ENCODE peak calls at places on chromosome 11, in five cellular contexts. P is lower lobe of right lung; O is HCT116; E is activated naive CD8-positive, alpha-beta T cell treated with anti-CD3 and anti-CD28 coated beads, Interleukin-2, amount 50 U/mL, for 24 hours; V is activated CD8-positive, alpha-beta T cell treated with anti-CD3 and anti-CD28 coated beads, Interleukin-2, amount 10 ng/mL, durations not matched to agents 7 days and 5 days. A is an unnamed sample.

GRCh38 chr11:19398772-19399542 is 158.2 kb upstream of the E2F8 start:
- ATAC-seq in P (peak; percentile 66), O (no peak), V (no peak), E (no peak), A (no peak)

GRCh38 chr11:44600261-44600660 is 34.8 kb downstream of the CD82 start:
- ATAC-seq in E (no peak), P (no peak), V (no peak), O (no peak), A (no peak)

GRCh38 chr11:78424334-78425270 is 7.0 kb upstream of the GAB2 start:
- ATAC-seq in O (no peak), P (peak; percentile 67), V (peak; percentile 37), E (no peak), A (no peak)

GRCh38 chr11:10395196-10395897 is 59.7 kb upstream of the AMPD3 start:
- ATAC-seq in E (no peak), O (no peak), V (no peak), P (no peak), A (no peak)

GRCh38 chr11:368414-369335 is 624 bp upstream of the B4GALNT4 start:
- ATAC-seq in O (peak; percentile 8), V (no peak), P (no peak), E (no peak), A (no peak)

GRCh38 chr11:61771195-61771894 is 18.9 kb downstream of the MYRF start:
- ATAC-seq in P (no peak), E (no peak), O (peak; percentile 43), V (no peak), A (no peak)

GRCh38 chr11:11937957-11938356 is 70.5 kb downstream of the DKK3 start:
- ATAC-seq in O (no peak), E (no peak), V (no peak), P (no peak), A (no peak)

GRCh38 chr11:6771926-6772898 is at the start of gene OR2AG2:
- ATAC-seq in P (peak; percentile 86), V (no peak), O (no peak), E (no peak), A (no peak)

GRCh38 chr11:57248780-57249383 is 11.8 kb upstream of the APLNR start:
- ATAC-seq in P (peak; percentile 84), E (peak; percentile 70), O (peak; percentile 94), V (peak; percentile 58), A (peak; percentile 47)

GRCh38 chr11:47592276-47592675 is 1.9 kb downstream of the C1QTNF4 start:
- ATAC-seq in O (no peak), V (peak; percentile 14), E (no peak), P (no peak), A (no peak)

GRCh38 chr11:116547571-116547970 is 225.2 kb downstream of the BUD13 start:
- ATAC-seq in O (no peak), P (no peak), E (no peak), V (no peak), A (no peak)

GRCh38 chr11:73972187-73972586 is 10.5 kb downstream of the UCP2 start:
- ATAC-seq in O (no peak), P (no peak), E (no peak), V (no peak), A (no peak)

GRCh38 chr11:118117790-118118601 is 31.2 kb upstream of the SMIM35 start:
- ATAC-seq in E (peak; percentile 59), P (no peak), O (no peak), V (peak; percentile 83), A (no peak)

GRCh38 chr11:112005422-112006094 is 19.6 kb upstream of the DLAT start:
- ATAC-seq in P (no peak), E (no peak), O (no peak), V (no peak), A (no peak)

GRCh38 chr11:114260483-114260882 is 35.7 kb upstream of the NNMT start:
- ATAC-seq in E (no peak), O (no peak), P (peak; percentile 2), V (no peak), A (no peak)

GRCh38 chr11:106986261-106986660 is 32.0 kb downstream of the GUCY1A2 start:
- ATAC-seq in E (no peak), V (no peak), P (no peak), O (no peak), A (no peak)

GRCh38 chr11:61791737-61792309 is 576 bp downstream of the TMEM258 start:
- ATAC-seq in O (peak; percentile 46), P (peak; percentile 74), V (peak; percentile 21), E (peak; percentile 25), A (peak; percentile 57)

GRCh38 chr11:16876053-16876752 is 137.8 kb downstream of the C11orf58 start:
- ATAC-seq in V (no peak), E (no peak), O (no peak), P (no peak), A (no peak)

GRCh38 chr11:2903672-2904011 is 18.1 kb upstream of the CDKN1C start:
- ATAC-seq in V (no peak), E (no peak), P (no peak), O (peak; percentile 6), A (no peak)

GRCh38 chr11:9633674-9634073 is 30.2 kb upstream of the SWAP70 start:
- ATAC-seq in P (no peak), E (no peak), V (no peak), O (no peak), A (no peak)

GRCh38 chr11:67435727-67436458 is 1.6 kb downstream of the PTPRCAP start:
- ATAC-seq in V (peak; percentile 2), E (peak; percentile 3), O (no peak), P (no peak), A (peak; percentile 1)

GRCh38 chr11:95917188-95918036 is 6.5 kb downstream of the MTMR2 start:
- ATAC-seq in V (no peak), E (no peak), P (no peak), O (no peak), A (no peak)

GRCh38 chr11:110490886-110491285 is 61.1 kb downstream of the FDX1 start:
- ATAC-seq in E (peak; percentile 68), O (no peak), P (peak; percentile 51), V (no peak), A (no peak)

GRCh38 chr11:123145661-123146060 is 49.4 kb downstream of the CLMP start:
- ATAC-seq in E (no peak), V (no peak), O (peak; percentile 79), P (peak; percentile 45), A (no peak)

GRCh38 chr11:1838077-1838425 is 730 bp upstream of the TNNI2 start:
- ATAC-seq in E (peak; percentile 5), P (no peak), V (no peak), O (no peak), A (peak; percentile 38)

GRCh38 chr11:86183694-86184093 is 60.9 kb upstream of the EED start:
- ATAC-seq in V (peak; percentile 54), O (peak; percentile 59), P (peak; percentile 56), E (peak; percentile 96), A (peak; percentile 85)

GRCh38 chr11:130528862-130529261 is 80.4 kb downstream of the ADAMTS15 start:
- ATAC-seq in E (no peak), O (no peak), P (peak; percentile 35), V (no peak), A (no peak)

GRCh38 chr11:113805640-113806039 is 26.0 kb downstream of the CLDN25 start:
- ATAC-seq in P (no peak), V (no peak), E (no peak), O (no peak), A (no peak)

GRCh38 chr11:30826911-30827310 is 240.8 kb upstream of the MPPED2 start:
- ATAC-seq in O (no peak), V (no peak), E (no peak), P (no peak), A (no peak)

GRCh38 chr11:94751216-94751612 is 16.9 kb upstream of the AMOTL1 start:
- ATAC-seq in E (no peak), V (no peak), P (no peak), O (no peak), A (no peak)

GRCh38 chr11:112082729-112083128 is 3.8 kb downstream of the TIMM8B start:
- ATAC-seq in O (no peak), E (peak; percentile 57), P (no peak), V (no peak), A (peak; percentile 81)